ENCODE peak calls at places on chromosome 22, in ten cellular contexts. M, G, N, A, V, D, Z, P, Y and L are unnamed samples.

GRCh38 chr22:30516731-30517130 is 11.2 kb upstream of the SEC14L4 start:
- DNase-seq in M (no peak), G (no peak), N (no peak), A (no peak), V (no peak), D (no peak), Z (no peak), P (no peak), Y (no peak), L (no peak)

GRCh38 chr22:24768537-24769374 is 5.8 kb downstream of the PIWIL3 start:
- DNase-seq in M (peak), G (peak), N (peak), A (peak), V (no peak), D (peak), Z (peak), P (peak), Y (peak), L (no peak)

GRCh38 chr22:31260474-31260856 is 31.8 kb downstream of the PIK3IP1 start:
- DNase-seq in M (no peak), G (no peak), N (no peak), A (no peak), V (no peak), D (no peak), Z (no peak), P (no peak), Y (no peak), L (no peak)

GRCh38 chr22:22085702-22086500 is 103.3 kb upstream of the TOP3B start:
- DNase-seq in M (peak), G (no peak), N (no peak), A (no peak), V (no peak), D (no peak), Z (peak), P (no peak), Y (no peak), L (no peak)

GRCh38 chr22:37163618-37164534 is 14.2 kb upstream of the IL2RB start:
- DNase-seq in M (no peak), G (no peak), N (no peak), A (no peak), V (no peak), D (no peak), Z (no peak), P (no peak), Y (no peak), L (no peak)

GRCh38 chr22:20319041-20319744 is 667 bp downstream of the DGCR6L start:
- DNase-seq in M (peak), G (peak), N (no peak), A (no peak), V (no peak), D (no peak), Z (no peak), P (no peak), Y (peak), L (no peak)

GRCh38 chr22:24950272-24950902 is 2.1 kb upstream of the KIAA1671 start:
- DNase-seq in M (peak), G (no peak), N (no peak), A (no peak), V (no peak), D (no peak), Z (peak), P (peak), Y (no peak), L (no peak)

GRCh38 chr22:18056802-18057474 is 20.9 kb upstream of the PEX26 start:
- DNase-seq in M (no peak), G (peak), N (no peak), A (no peak), V (no peak), D (peak), Z (peak), P (no peak), Y (no peak), L (no peak)

GRCh38 chr22:36155702-36156101 is 4.9 kb downstream of the APOL3 start:
- DNase-seq in M (peak), G (no peak), N (no peak), A (no peak), V (no peak), D (peak), Z (no peak), P (no peak), Y (no peak), L (no peak)

GRCh38 chr22:39514373-39514973 is 5.9 kb upstream of the ATF4 start:
- DNase-seq in M (no peak), G (peak), N (no peak), A (no peak), V (no peak), D (peak), Z (peak), P (no peak), Y (peak), L (no peak)

GRCh38 chr22:43013355-43014061 is 1.4 kb downstream of the PACSIN2 start:
- DNase-seq in M (no peak), G (no peak), N (no peak), A (no peak), V (no peak), D (no peak), Z (no peak), P (no peak), Y (no peak), L (no peak)

GRCh38 chr22:37462983-37463382 is 23.2 kb downstream of the MFNG start:
- DNase-seq in M (peak), G (peak), N (no peak), A (peak), V (no peak), D (no peak), Z (peak), P (no peak), Y (no peak), L (peak)

GRCh38 chr22:20509344-20510047 is 2.1 kb downstream of the MED15 start:
- DNase-seq in M (peak), G (peak), N (peak), A (no peak), V (no peak), D (peak), Z (peak), P (no peak), Y (peak), L (no peak)

GRCh38 chr22:48974443-48975251 is 853.0 kb downstream of the BRD1 start:
- DNase-seq in M (no peak), G (no peak), N (no peak), A (no peak), V (no peak), D (no peak), Z (no peak), P (no peak), Y (no peak), L (no peak)

GRCh38 chr22:49963647-49964026 is 3.1 kb downstream of the PIM3 start:
- DNase-seq in M (no peak), G (no peak), N (no peak), A (no peak), V (no peak), D (peak), Z (no peak), P (no peak), Y (peak), L (no peak)

GRCh38 chr22:23382796-23383195 is 197.3 kb downstream of the IGLL1 start:
- DNase-seq in M (no peak), G (no peak), N (no peak), A (no peak), V (no peak), D (no peak), Z (no peak), P (no peak), Y (no peak), L (no peak)

GRCh38 chr22:46165975-46166374 is 15.6 kb downstream of the PPARA start:
- DNase-seq in M (no peak), G (peak), N (peak), A (no peak), V (no peak), D (no peak), Z (no peak), P (no peak), Y (no peak), L (no peak)

GRCh38 chr22:19466126-19466716 is 12.8 kb downstream of the UFD1 start:
- DNase-seq in M (no peak), G (no peak), N (no peak), A (no peak), V (no peak), D (no peak), Z (no peak), P (no peak), Y (no peak), L (no peak)

GRCh38 chr22:20429254-20430100 is 8.1 kb downstream of the SCARF2 start:
- DNase-seq in M (peak), G (peak), N (no peak), A (no peak), V (peak), D (peak), Z (peak), P (no peak), Y (peak), L (no peak)

GRCh38 chr22:32396746-32397145 is 15.3 kb downstream of the RTCB start:
- DNase-seq in M (no peak), G (no peak), N (no peak), A (no peak), V (no peak), D (no peak), Z (no peak), P (no peak), Y (no peak), L (no peak)

GRCh38 chr22:33034753-33035152 is 23.4 kb downstream of the SYN3 start:
- DNase-seq in M (no peak), G (no peak), N (no peak), A (no peak), V (no peak), D (no peak), Z (no peak), P (no peak), Y (no peak), L (no peak)

GRCh38 chr22:45970709-45971388 is 6.1 kb downstream of the WNT7B start:
- DNase-seq in M (peak), G (no peak), N (no peak), A (no peak), V (no peak), D (no peak), Z (no peak), P (no peak), Y (no peak), L (no peak)

GRCh38 chr22:23896166-23896522 is 2.0 kb downstream of the MIF start:
- DNase-seq in M (no peak), G (no peak), N (no peak), A (no peak), V (no peak), D (no peak), Z (no peak), P (no peak), Y (no peak), L (no peak)

GRCh38 chr22:23539135-23539838 is 40.8 kb downstream of the IGLL1 start:
- DNase-seq in M (peak), G (peak), N (peak), A (peak), V (peak), D (peak), Z (peak), P (peak), Y (peak), L (no peak)

GRCh38 chr22:23193420-23193819 is 13.1 kb downstream of the BCR start:
- DNase-seq in M (no peak), G (no peak), N (no peak), A (no peak), V (no peak), D (no peak), Z (no peak), P (no peak), Y (no peak), L (no peak)

GRCh38 chr22:47289316-47289985 is 527.0 kb downstream of the TBC1D22A start:
- DNase-seq in M (no peak), G (no peak), N (no peak), A (no peak), V (no peak), D (no peak), Z (no peak), P (no peak), Y (no peak), L (no peak)

GRCh38 chr22:30863161-30863833 is 105.3 kb downstream of the MORC2 start:
- DNase-seq in M (peak), G (peak), N (no peak), A (no peak), V (no peak), D (no peak), Z (no peak), P (no peak), Y (no peak), L (no peak)

GRCh38 chr22:41681616-41682015 is 7.1 kb downstream of the SNU13 start:
- DNase-seq in M (no peak), G (no peak), N (no peak), A (no peak), V (no peak), D (no peak), Z (no peak), P (no peak), Y (peak), L (no peak)

GRCh38 chr22:46792061-46792796 is 29.8 kb downstream of the TBC1D22A start:
- DNase-seq in M (no peak), G (no peak), N (no peak), A (no peak), V (no peak), D (no peak), Z (no peak), P (no peak), Y (no peak), L (no peak)

GRCh38 chr22:26842103-26842502 is 184.7 kb downstream of the MIAT start:
- DNase-seq in M (no peak), G (no peak), N (no peak), A (no peak), V (no peak), D (no peak), Z (no peak), P (no peak), Y (no peak), L (no peak)

GRCh38 chr22:41237707-41238569 is 2.8 kb downstream of the CHADL start:
- DNase-seq in M (peak), G (peak), N (peak), A (peak), V (peak), D (peak), Z (peak), P (peak), Y (peak), L (no peak)

GRCh38 chr22:21936151-21936778 is 16.4 kb downstream of the PPM1F start:
- DNase-seq in M (no peak), G (no peak), N (no peak), A (no peak), V (no peak), D (peak), Z (no peak), P (no peak), Y (no peak), L (no peak)